ENCODE peak calls at places on chromosomes 16 and 17, in five cellular contexts. S is heart left ventricle; K is left ventricle myocardium superior; E is CD8-positive, alpha-beta memory T cell; C is T-cell. M is an unnamed sample.

GRCh38 chr17:29400818-29401217 is 10.7 kb downstream of the TAOK1 start:
- DNase-seq in C (no peak), S (no peak), E (no peak), K (no peak), M (no peak)

GRCh38 chr17:81638683-81639082 is 1.7 kb downstream of the TSPAN10 start:
- DNase-seq in E (no peak), K (no peak), C (no peak), S (no peak), M (no peak)

GRCh38 chr17:37089998-37090397 is 141.2 kb downstream of the AATF start:
- DNase-seq in C (peak; percentile 34), K (no peak), S (no peak), E (peak; percentile 86), M (peak; percentile 31)

GRCh38 chr17:17216776-17217175 is 10.6 kb upstream of the PLD6 start:
- DNase-seq in E (no peak), S (peak; percentile 11), C (no peak), K (no peak), M (no peak)

GRCh38 chr16:16890964-16891363 is 512.0 kb downstream of the NPIPA7 start:
- DNase-seq in K (no peak), S (no peak), C (no peak), E (no peak), M (no peak)

GRCh38 chr16:2769675-2770056 is 7.4 kb downstream of the ELOB start:
- DNase-seq in S (no peak), E (no peak), C (no peak), K (no peak), M (no peak)

GRCh38 chr17:56297142-56297541 is 143.9 kb downstream of the ANKFN1 start:
- DNase-seq in C (no peak), S (no peak), E (no peak), K (no peak), M (peak; percentile 16)

GRCh38 chr17:18102640-18103039 is 5.9 kb upstream of the MYO15A start:
- DNase-seq in C (no peak), K (no peak), E (no peak), S (no peak), M (no peak)

GRCh38 chr16:30738984-30739951 is 9.0 kb upstream of the PHKG2 start:
- DNase-seq in C (no peak), K (no peak), S (peak; percentile 25), E (no peak), M (no peak)

GRCh38 chr17:4230142-4230541 is 33.6 kb downstream of the ANKFY1 start:
- DNase-seq in C (no peak), S (peak; percentile 42), K (no peak), E (no peak), M (no peak)

GRCh38 chr16:86353185-86353584 is 157.1 kb upstream of the FOXF1 start:
- DNase-seq in E (no peak), K (no peak), C (no peak), S (no peak), M (no peak)

GRCh38 chr16:48383204-48383876 is 1.9 kb downstream of the SIAH1 start:
- DNase-seq in E (no peak), S (no peak), C (no peak), K (no peak), M (no peak)

GRCh38 chr16:57446530-57447141 is 549 bp downstream of the CIAPIN1 start:
- DNase-seq in C (no peak), E (no peak), S (peak; percentile 67), K (no peak), M (no peak)

M was measured in naive thymus-derived CD8-positive, alpha-beta T cell.